ENCODE peak calls at places on chromosomes 3 and 15, in five cellular contexts. P is HCT116, A is K562, D is GM12878, L is H1. B is an unnamed sample.

GRCh38 chr15:45640610-45641009 is 5.8 kb downstream of the SQOR start:
- DNase-seq in P (peak), A (no peak), D (no peak), L (no peak), B (no peak)

GRCh38 chr15:70291696-70292510 is 194.2 kb upstream of the TLE3 start:
- DNase-seq in P (no peak), A (no peak), D (no peak), L (no peak), B (peak)

GRCh38 chr15:56677271-56677670 is 56.0 kb downstream of the ZNF280D start:
- DNase-seq in P (no peak), A (no peak), D (no peak), L (no peak), B (no peak)

GRCh38 chr3:100042144-100042543 is 72.2 kb downstream of the FILIP1L start:
- DNase-seq in P (no peak), A (no peak), D (no peak), L (no peak), B (no peak)

GRCh38 chr15:55917881-55918296 is 75.5 kb downstream of the NEDD4 start:
- DNase-seq in P (peak), A (peak), D (no peak), L (no peak), B (peak)

GRCh38 chr3:18363367-18363766 is 61.8 kb downstream of the SATB1 start:
- DNase-seq in P (no peak), A (no peak), D (no peak), L (no peak), B (no peak)

GRCh38 chr15:85543741-85544155 is 163.3 kb downstream of the AKAP13 start:
- DNase-seq in P (no peak), A (no peak), D (no peak), L (peak), B (no peak)

GRCh38 chr3:13215940-13216546 is 142.8 kb upstream of the IQSEC1 start:
- DNase-seq in P (peak), A (no peak), D (no peak), L (no peak), B (peak)

GRCh38 chr3:189340680-189341460 is 169.1 kb downstream of the TPRG1 start:
- DNase-seq in P (peak), A (no peak), D (no peak), L (no peak), B (peak)

GRCh38 chr3:11495948-11496557 is 147.7 kb downstream of the VGLL4 start:
- DNase-seq in P (no peak), A (no peak), D (no peak), L (no peak), B (no peak)

GRCh38 chr3:24640330-24640877 is 145.8 kb upstream of the THRB start:
- DNase-seq in P (peak), A (peak), D (no peak), L (no peak), B (peak)

GRCh38 chr3:98013428-98014349 is 21.4 kb downstream of the GABRR3 start:
- DNase-seq in P (no peak), A (no peak), D (no peak), L (no peak), B (no peak)

GRCh38 chr15:101054116-101054515 is 135.0 kb downstream of the LRRK1 start:
- DNase-seq in P (no peak), A (no peak), D (no peak), L (no peak), B (no peak)
- TF ChIP-seq JUND in P (no peak), A (no peak), D (no peak), L (no peak), B (no peak)

GRCh38 chr15:77057650-77058049 is 13.3 kb downstream of the TSPAN3 start:
- DNase-seq in P (no peak), A (no peak), D (no peak), L (no peak), B (no peak)

GRCh38 chr15:77059761-77060345 is 11.1 kb downstream of the TSPAN3 start:
- DNase-seq in P (no peak), A (no peak), D (peak), L (no peak), B (no peak)

GRCh38 chr15:77063249-77063648 is 7.7 kb downstream of the TSPAN3 start:
- DNase-seq in P (no peak), A (no peak), D (no peak), L (no peak), B (no peak)

GRCh38 chr15:77058468-77058867 is 12.4 kb downstream of the TSPAN3 start:
- DNase-seq in P (no peak), A (no peak), D (no peak), L (no peak), B (no peak)

DNA sequence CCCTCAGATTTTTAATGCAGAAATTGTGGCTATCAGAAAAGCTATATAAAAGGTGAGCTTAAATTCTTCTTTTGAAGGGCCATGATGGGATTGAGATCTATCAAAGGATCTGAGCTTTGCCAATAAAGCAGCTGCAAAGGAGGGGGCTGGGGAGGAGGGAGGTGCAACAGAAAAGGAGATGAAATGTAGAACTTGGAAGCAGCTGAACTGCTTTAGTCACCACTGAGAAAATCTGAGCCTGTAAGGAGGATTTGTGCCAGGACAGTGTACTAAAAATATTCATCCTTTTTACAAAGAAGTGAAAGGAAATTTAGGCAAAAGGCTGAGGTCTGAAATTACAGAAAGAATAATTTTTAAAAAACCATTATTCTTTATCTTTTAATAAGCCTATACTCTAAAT is 10.3 kb downstream of the TSPAN3 start:
- DNase-seq in P (no peak), A (no peak), D (no peak), L (no peak), B (no peak)
- TF ChIP-seq JUND in P (no peak), A (no peak), D (no peak), L (no peak), B (no peak)

DNA sequence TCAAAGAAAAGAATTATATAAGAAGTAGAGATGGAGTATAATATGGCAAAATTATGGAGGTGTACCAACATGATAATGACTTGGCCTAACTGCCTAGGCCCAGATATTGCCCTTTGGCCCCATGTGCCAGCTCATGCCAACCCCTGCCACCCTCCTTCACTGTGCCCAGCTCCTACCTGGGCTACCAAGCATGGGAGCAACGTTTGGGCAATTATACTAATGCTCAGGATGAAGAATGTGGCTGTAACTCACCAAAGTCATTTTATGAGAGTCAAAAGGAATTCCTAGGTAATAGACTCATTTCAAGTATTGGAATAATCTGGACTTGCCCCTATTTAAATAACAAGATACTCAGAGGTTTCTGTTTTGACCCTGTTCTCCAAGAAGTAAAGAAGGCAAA is 240.2 kb upstream of the IL12A start:
- DNase-seq in P (no peak), A (no peak), D (no peak), L (no peak), B (no peak)
- TF ChIP-seq JUND in P (no peak), A (no peak), D (no peak), L (no peak), B (no peak)

GRCh38 chr3:10312391-10312790 is 8.5 kb downstream of the SEC13 start:
- DNase-seq in P (no peak), A (no peak), D (no peak), L (no peak), B (no peak)

GRCh38 chr3:10309736-10310135 is 11.2 kb downstream of the SEC13 start:
- DNase-seq in P (no peak), A (no peak), D (no peak), L (no peak), B (no peak)

GRCh38 chr3:10311710-10312109 is 9.2 kb downstream of the SEC13 start:
- DNase-seq in P (no peak), A (no peak), D (no peak), L (no peak), B (no peak)

GRCh38 chr3:10308678-10309077 is 12.2 kb downstream of the SEC13 start:
- DNase-seq in P (no peak), A (no peak), D (no peak), L (no peak), B (no peak)

GRCh38 chr3:10310578-10310977 is 10.3 kb downstream of the SEC13 start:
- DNase-seq in P (no peak), A (no peak), D (no peak), L (no peak), B (no peak)
- TF ChIP-seq JUND in P (no peak), A (no peak), D (no peak), L (no peak), B (no peak)

DNA sequence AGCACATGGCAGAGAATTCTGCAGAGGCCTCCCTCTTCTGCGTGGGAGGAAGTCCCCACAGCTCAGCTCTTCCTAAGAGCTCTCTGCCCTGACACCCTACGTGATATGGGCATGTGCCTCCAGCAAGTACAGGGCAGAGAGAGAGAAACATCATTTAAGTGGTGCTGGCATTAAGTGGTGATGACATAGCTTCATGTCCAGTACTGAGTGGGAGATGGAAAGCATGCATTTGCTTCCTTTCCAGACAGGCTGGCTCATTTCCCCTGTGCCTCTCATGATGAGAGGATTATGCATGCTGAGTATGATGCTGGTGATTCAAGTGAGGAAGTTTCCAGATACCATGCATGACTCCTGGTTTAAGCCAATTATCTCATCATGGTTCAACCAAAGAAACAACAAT is 26.9 kb downstream of the BFSP2 start:
- DNase-seq in P (no peak), A (no peak), D (no peak), L (no peak), B (no peak)
- TF ChIP-seq JUND in P (no peak), A (no peak), D (no peak), L (no peak), B (no peak)

DNA sequence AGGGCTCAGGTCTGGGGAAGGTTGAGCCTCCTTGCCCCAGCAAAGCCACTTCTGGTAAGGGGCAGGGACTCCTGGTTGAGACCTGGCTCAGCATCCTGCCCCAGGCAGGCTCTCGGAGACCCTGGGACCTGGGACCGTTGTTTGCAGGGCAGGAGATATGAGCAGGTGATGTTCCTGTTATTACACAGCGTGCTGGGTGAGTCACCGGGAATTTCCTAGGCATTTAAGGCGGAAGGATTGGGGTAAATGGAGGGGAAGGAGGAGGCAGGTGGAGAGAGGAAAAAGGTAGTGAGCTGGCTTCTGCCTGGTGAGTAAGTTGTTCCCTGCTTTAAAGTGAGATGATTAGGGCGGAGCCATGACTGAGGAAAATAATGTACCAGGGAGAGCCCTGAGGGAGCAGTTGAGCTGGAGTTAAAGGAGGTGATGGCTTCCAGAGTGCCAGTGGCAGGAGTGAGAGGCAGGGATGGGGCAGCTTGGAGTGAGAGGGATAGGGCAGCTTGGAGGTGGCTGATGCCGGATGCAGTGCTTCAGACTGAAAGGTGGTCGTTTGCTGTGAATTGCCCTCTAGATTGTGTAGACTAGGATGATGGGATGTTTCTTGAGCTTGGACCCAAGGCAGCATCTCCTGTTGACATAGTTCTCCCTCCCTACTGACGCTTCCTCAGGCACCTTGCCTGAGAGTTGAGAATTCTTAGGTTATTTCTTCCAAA is 79.4 kb downstream of the AAGAB start:
- DNase-seq in P (peak), A (no peak), D (no peak), L (no peak), B (peak)
- TF ChIP-seq JUND in P (peak), A (no peak), D (no peak), L (no peak), B (no peak)

GRCh38 chr3:76474632-76475031 is 565.3 kb upstream of the ROBO2 start:
- DNase-seq in P (no peak), A (no peak), D (no peak), L (no peak), B (no peak)
- TF ChIP-seq JUND in P (no peak), A (no peak), D (no peak), L (no peak), B (no peak)

GRCh38 chr3:187914231-187914630 is 169.0 kb upstream of the BCL6 start:
- DNase-seq in P (no peak), A (no peak), D (no peak), L (no peak), B (peak)
- TF ChIP-seq JUND in P (no peak), A (no peak), D (no peak), L (no peak), B (no peak)

DNA sequence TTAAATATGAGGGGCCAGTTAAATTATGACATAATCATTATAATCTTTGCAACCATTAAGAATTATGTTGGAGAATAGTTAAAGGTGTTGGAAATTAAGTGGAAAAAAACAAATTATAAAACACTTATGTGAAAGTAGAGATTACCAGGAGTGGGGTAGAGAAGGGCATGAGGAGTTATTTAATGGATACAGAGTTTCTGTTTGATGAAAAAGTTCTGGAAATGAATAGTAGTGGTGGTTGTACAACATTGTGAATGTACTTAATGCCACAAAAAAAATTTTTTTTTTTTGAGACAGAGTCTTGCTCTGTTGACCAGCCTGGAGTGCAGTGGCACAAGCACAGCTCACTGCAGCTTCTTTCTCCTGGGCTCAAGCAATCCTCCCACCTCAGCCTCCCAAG is 25.1 kb upstream of the TNIK start:
- DNase-seq in P (no peak), A (no peak), D (no peak), L (no peak), B (no peak)
- TF ChIP-seq JUND in P (no peak), A (no peak), D (no peak), L (no peak), B (no peak)

DNA sequence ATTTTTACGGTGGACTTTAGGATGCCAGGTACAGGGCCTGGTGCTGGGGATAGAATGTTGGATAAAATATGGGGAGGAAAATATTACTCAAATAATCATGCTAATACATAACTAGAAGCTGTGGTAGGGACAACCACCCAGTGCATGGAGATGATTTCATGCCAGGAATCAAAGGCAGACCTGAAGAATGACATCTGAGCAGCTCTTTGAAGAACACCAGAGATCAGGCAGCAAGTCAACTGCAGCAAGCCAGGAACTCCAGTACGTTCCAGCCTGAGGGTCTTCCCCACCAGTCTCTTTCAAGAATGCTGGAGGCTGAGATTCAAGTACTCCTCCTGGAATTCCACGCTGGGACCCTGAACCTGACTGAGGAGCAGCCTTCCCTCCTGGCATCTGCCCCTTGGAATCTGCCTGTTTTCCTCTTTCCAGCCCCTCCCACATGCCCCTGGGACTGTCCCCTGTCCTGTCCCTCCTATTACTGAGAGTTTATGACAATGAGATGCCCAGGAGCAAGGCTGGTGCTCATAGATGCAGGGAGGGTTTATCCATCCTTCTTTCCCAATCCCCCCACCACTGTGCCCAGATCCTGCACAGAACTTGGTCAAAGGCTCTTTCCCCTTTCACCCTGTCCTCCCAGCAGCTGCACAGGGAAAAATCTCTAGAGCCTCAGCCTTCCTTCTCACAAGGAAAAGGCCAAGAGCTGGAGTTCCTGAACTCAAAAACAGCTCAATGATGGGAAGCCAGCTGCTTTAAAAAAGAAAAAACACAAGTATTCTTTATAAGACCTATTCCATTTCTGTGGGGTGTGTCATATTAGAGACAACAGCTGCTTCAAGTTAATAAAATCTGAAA is 68.0 kb downstream of the PDZRN3 start:
- DNase-seq in P (no peak), A (no peak), D (no peak), L (no peak), B (no peak)
- TF ChIP-seq JUND in P (no peak), A (no peak), D (no peak), L (no peak), B (no peak)